ENCODE peak calls at places on chromosomes 13 and 19, in five cellular contexts. F, X, T, C and G are unnamed samples.

GRCh38 chr19:37362733-37363132 is 8.2 kb upstream of the ZNF527 start:
- DNase-seq in F (no peak), X (no peak), T (no peak), C (no peak), G (no peak)

GRCh38 chr19:23957660-23958281 is 43.1 kb downstream of the ZNF726 start:
- DNase-seq in F (no peak), X (no peak), T (no peak), C (no peak), G (no peak)

GRCh38 chr13:86862137-86862536 is 809.0 kb upstream of the SLITRK5 start:
- DNase-seq in F (no peak), X (no peak), T (no peak), C (no peak), G (no peak)

GRCh38 chr13:52164989-52165388 is 5.6 kb upstream of the NEK3 start:
- DNase-seq in F (no peak), X (no peak), T (no peak), C (no peak), G (no peak)

GRCh38 chr19:49718511-49718910 is 27.6 kb downstream of the CPT1C start:
- DNase-seq in F (no peak), X (no peak), T (no peak), C (no peak), G (no peak)

GRCh38 chr13:71867101-71867814 is at the start of gene DACH1:
- DNase-seq in F (no peak), X (peak; percentile 41), T (no peak), C (no peak), G (peak; percentile 51)

GRCh38 chr13:33228645-33229445 is 56.7 kb downstream of the STARD13 start:
- DNase-seq in F (peak; percentile 32), X (no peak), T (peak; percentile 37), C (no peak), G (no peak)

GRCh38 chr19:15251749-15252397 is 19.6 kb upstream of the EPHX3 start:
- DNase-seq in F (no peak), X (no peak), T (no peak), C (no peak), G (no peak)

GRCh38 chr19:31356587-31357314 is 7.5 kb upstream of the TSHZ3 start:
- DNase-seq in F (no peak), X (no peak), T (peak; percentile 22), C (no peak), G (peak; percentile 54)

GRCh38 chr19:13849991-13850909 is 26.7 kb upstream of the NANOS3 start:
- DNase-seq in F (no peak), X (peak; percentile 44), T (no peak), C (no peak), G (peak; percentile 87)

GRCh38 chr19:15173746-15174404 is 26.9 kb downstream of the NOTCH3 start:
- DNase-seq in F (no peak), X (no peak), T (no peak), C (no peak), G (no peak)

GRCh38 chr19:2042485-2043268 is 8.4 kb downstream of the MKNK2 start:
- DNase-seq in F (no peak), X (no peak), T (no peak), C (no peak), G (peak; percentile 76)

GRCh38 chr13:34591801-34592454 is 350.1 kb upstream of the NBEA start:
- DNase-seq in F (no peak), X (no peak), T (no peak), C (no peak), G (no peak)

GRCh38 chr19:1069009-1069779 is 2.2 kb downstream of the ARHGAP45 start:
- DNase-seq in F (no peak), X (no peak), T (peak; percentile 69), C (peak; percentile 56), G (peak; percentile 84)

GRCh38 chr19:35027009-35027408 is 3.3 kb upstream of the SCN1B start:
- DNase-seq in F (no peak), X (no peak), T (no peak), C (no peak), G (no peak)

GRCh38 chr13:91745962-91746361 is 347.5 kb downstream of the GPC5 start:
- DNase-seq in F (no peak), X (no peak), T (no peak), C (no peak), G (no peak)

GRCh38 chr19:15177269-15178116 is 23.3 kb downstream of the NOTCH3 start:
- DNase-seq in F (no peak), X (no peak), T (peak; percentile 80), C (peak; percentile 62), G (peak; percentile 83)

GRCh38 chr13:109331898-109332297 is 454.5 kb downstream of the IRS2 start:
- DNase-seq in F (peak; percentile 75), X (no peak), T (no peak), C (no peak), G (no peak)

GRCh38 chr13:26509491-26509890 is 48.0 kb upstream of the WASF3 start:
- DNase-seq in F (no peak), X (no peak), T (no peak), C (no peak), G (no peak)

GRCh38 chr13:48804836-48805601 is 151.3 kb downstream of the CYSLTR2 start:
- DNase-seq in F (no peak), X (no peak), T (no peak), C (no peak), G (no peak)

GRCh38 chr19:33883869-33884519 is 87.3 kb downstream of the KCTD15 start:
- DNase-seq in F (no peak), X (no peak), T (no peak), C (no peak), G (no peak)

GRCh38 chr19:17504030-17504429 is 7.4 kb upstream of the PGLS start:
- DNase-seq in F (no peak), X (no peak), T (no peak), C (no peak), G (no peak)

GRCh38 chr13:113667771-113668490 is 912 bp downstream of the GRK1 start:
- DNase-seq in F (no peak), X (no peak), T (no peak), C (no peak), G (no peak)

GRCh38 chr19:49059056-49059455 is 1.5 kb upstream of the CGB7 start:
- DNase-seq in F (no peak), X (no peak), T (no peak), C (no peak), G (no peak)

GRCh38 chr13:23447927-23448326 is 14.4 kb upstream of the SACS start:
- DNase-seq in F (no peak), X (no peak), T (no peak), C (no peak), G (no peak)